ENCODE peak calls at places on chromosomes 1 and 21, in five cellular contexts. One of them, this sample, is unnamed.

GRCh38 chr1:198272492-198272891 is 115.7 kb downstream of the NEK7 start:
- DNase-seq in PC-3: no peak
- DNase-seq in fibroblast of lung: peak; percentile 80
- DNase-seq in HepG2: no peak
- DNase-seq in IMR-90: peak; percentile 62
- DNase-seq in this sample: no peak

GRCh38 chr1:157472302-157472701 is 80.0 kb downstream of the FCRL5 start:
- DNase-seq in IMR-90: no peak
- DNase-seq in PC-3: no peak
- DNase-seq in HepG2: no peak
- DNase-seq in fibroblast of lung: no peak
- DNase-seq in this sample: no peak

GRCh38 chr1:54053745-54054437 is 483 bp downstream of the TCEANC2 start:
- DNase-seq in HepG2: no peak
- DNase-seq in IMR-90: peak; percentile 10
- DNase-seq in fibroblast of lung: no peak
- DNase-seq in PC-3: peak; percentile 18
- DNase-seq in this sample: no peak

GRCh38 chr1:7614576-7615074 is 156.5 kb upstream of the VAMP3 start:
- DNase-seq in PC-3: no peak
- DNase-seq in HepG2: no peak
- DNase-seq in IMR-90: no peak
- DNase-seq in fibroblast of lung: no peak
- DNase-seq in this sample: no peak

GRCh38 chr1:48644950-48645605 is 131.6 kb downstream of the BEND5 start:
- DNase-seq in HepG2: no peak
- DNase-seq in fibroblast of lung: no peak
- DNase-seq in IMR-90: no peak
- DNase-seq in PC-3: no peak
- DNase-seq in this sample: no peak

GRCh38 chr1:229886636-229887035 is 180.4 kb upstream of the GALNT2 start:
- DNase-seq in fibroblast of lung: no peak
- DNase-seq in HepG2: no peak
- DNase-seq in IMR-90: no peak
- DNase-seq in PC-3: no peak
- DNase-seq in this sample: no peak

GRCh38 chr1:3453891-3454810 is at the start of gene ARHGEF16:
- DNase-seq in fibroblast of lung: peak; percentile 12
- DNase-seq in IMR-90: peak; percentile 15
- DNase-seq in PC-3: peak; percentile 91
- DNase-seq in HepG2: peak; percentile 72
- DNase-seq in this sample: no peak

GRCh38 chr1:246760426-246761347 is 36.5 kb downstream of the SCCPDH start:
- DNase-seq in HepG2: no peak
- DNase-seq in fibroblast of lung: no peak
- DNase-seq in PC-3: no peak
- DNase-seq in IMR-90: no peak
- DNase-seq in this sample: no peak

GRCh38 chr1:232952514-232953175 is 2.2 kb downstream of the NTPCR start:
- DNase-seq in IMR-90: peak; percentile 56
- DNase-seq in HepG2: peak; percentile 51
- DNase-seq in fibroblast of lung: peak; percentile 50
- DNase-seq in PC-3: peak; percentile 72
- DNase-seq in this sample: no peak

GRCh38 chr1:235072096-235072495 is 56.5 kb downstream of the TOMM20 start:
- DNase-seq in IMR-90: no peak
- DNase-seq in PC-3: no peak
- DNase-seq in fibroblast of lung: no peak
- DNase-seq in HepG2: no peak
- DNase-seq in this sample: no peak

GRCh38 chr1:235075121-235075954 is 53.3 kb downstream of the TOMM20 start:
- DNase-seq in fibroblast of lung: peak; percentile 97
- DNase-seq in PC-3: peak; percentile 91
- DNase-seq in IMR-90: peak; percentile 97
- DNase-seq in HepG2: peak; percentile 89
- DNase-seq in this sample: no peak

GRCh38 chr1:235073331-235073967 is 55.2 kb downstream of the TOMM20 start:
- DNase-seq in fibroblast of lung: peak; percentile 31
- DNase-seq in IMR-90: no peak
- DNase-seq in PC-3: peak; percentile 95
- DNase-seq in HepG2: peak; percentile 97
- DNase-seq in this sample: no peak

GRCh38 chr1:235074335-235075120 is 54.1 kb downstream of the TOMM20 start:
- DNase-seq in fibroblast of lung: peak; percentile 84
- DNase-seq in IMR-90: peak; percentile 92
- DNase-seq in HepG2: peak; percentile 75
- DNase-seq in PC-3: peak; percentile 73
- DNase-seq in this sample: no peak

DNA sequence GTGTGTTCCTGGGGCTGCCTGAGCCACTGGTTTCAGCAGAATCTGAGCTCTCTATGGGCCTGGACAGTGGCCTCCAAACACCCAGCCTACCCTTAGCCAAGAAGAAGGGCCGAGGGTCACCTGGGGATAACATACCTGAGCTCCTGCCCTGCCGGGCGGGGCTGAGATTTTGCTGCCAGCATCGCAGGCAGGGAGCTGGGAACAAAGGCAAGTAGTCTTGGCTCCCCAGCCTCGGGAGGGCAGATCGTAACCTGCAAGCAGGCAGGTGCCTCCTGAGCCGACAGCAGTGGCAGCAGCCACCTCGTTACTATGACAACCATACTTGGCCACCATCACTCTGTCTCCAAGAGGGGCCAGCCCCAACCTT is 54.7 kb downstream of the TOMM20 start:
- DNase-seq in PC-3: no peak
- DNase-seq in fibroblast of lung: no peak
- DNase-seq in HepG2: no peak
- DNase-seq in IMR-90: no peak
- DNase-seq in this sample: no peak
- H3K36me3 ChIP-seq in PC-3: no peaks in the 10 kb centered on the region
- H3K36me3 ChIP-seq in fibroblast of lung: no peaks in the 10 kb centered on the region
- H3K36me3 ChIP-seq in HepG2: no peaks in the 10 kb centered on the region
- H3K36me3 ChIP-seq in IMR-90: no peaks in the 10 kb centered on the region
- H3K36me3 ChIP-seq in this sample: no peaks in the 10 kb centered on the region

DNA sequence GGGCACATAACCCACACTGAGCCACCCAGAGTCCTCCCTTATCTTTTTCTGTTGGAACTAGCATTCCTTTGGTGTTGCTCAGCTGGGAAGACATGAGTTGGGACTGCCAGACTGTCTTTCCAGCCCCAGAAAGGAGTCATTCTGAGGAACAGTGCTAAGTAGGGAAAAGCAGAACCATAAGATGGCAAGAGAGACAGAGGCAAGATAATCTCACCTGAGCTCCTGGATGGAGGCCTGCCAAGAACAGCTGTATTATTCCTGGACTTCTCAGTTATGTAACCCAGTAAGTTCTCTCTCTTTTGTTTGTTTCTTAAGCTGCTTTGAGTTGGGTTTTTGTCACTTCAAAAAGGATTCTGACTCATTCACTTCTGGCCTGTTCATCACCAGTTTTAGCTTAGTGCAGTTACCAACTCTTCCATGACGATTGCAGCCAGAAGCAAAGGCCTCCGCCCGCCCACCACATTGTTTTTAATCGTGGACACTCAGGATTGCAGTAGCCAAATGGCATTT is 134.4 kb downstream of the OMA1 start:
- DNase-seq in HepG2: no peak
- DNase-seq in PC-3: peak; percentile 9
- DNase-seq in fibroblast of lung: peak; percentile 82
- DNase-seq in IMR-90: peak; percentile 47
- DNase-seq in this sample: no peak
- H3K9ac ChIP-seq in HepG2: no peak overlapping the region
- H3K9ac ChIP-seq in PC-3: no peak overlapping the region
- H3K9ac ChIP-seq in fibroblast of lung: no peak overlapping the region
- H3K9ac ChIP-seq in IMR-90: no peak overlapping the region
- H3K9ac ChIP-seq in this sample: no peak overlapping the region

DNA sequence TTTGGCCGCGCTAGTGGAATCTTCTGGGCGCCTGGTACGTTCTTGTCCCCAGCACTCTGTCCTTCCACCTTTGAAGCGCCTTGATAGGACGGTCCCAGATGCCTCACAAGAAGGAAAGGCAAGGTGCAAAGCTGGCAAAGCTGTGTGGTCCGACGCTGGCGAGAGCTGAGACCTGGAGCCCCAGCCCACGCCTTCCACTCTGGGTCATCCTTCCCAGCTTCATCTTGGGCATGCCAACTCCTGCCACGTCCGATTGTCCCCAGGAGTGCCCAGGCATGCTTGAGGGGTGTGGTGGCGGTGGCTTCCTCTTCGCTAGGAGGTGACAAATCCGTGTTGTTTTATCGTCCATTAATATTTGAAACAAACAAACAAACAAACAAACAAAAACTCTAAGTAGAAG is 123.9 kb upstream of the DPYD start:
- DNase-seq in HepG2: no peak
- DNase-seq in PC-3: no peak
- DNase-seq in fibroblast of lung: no peak
- DNase-seq in IMR-90: no peak
- DNase-seq in this sample: no peak
- H3K4me3 ChIP-seq in HepG2: no peak overlapping the region
- H3K4me3 ChIP-seq in PC-3: no peak overlapping the region
- H3K4me3 ChIP-seq in fibroblast of lung: peak overlapping the region; percentile 80
- H3K4me3 ChIP-seq in IMR-90: peak overlapping the region; percentile 95
- H3K4me3 ChIP-seq in this sample: peak overlapping the region; percentile 75

DNA sequence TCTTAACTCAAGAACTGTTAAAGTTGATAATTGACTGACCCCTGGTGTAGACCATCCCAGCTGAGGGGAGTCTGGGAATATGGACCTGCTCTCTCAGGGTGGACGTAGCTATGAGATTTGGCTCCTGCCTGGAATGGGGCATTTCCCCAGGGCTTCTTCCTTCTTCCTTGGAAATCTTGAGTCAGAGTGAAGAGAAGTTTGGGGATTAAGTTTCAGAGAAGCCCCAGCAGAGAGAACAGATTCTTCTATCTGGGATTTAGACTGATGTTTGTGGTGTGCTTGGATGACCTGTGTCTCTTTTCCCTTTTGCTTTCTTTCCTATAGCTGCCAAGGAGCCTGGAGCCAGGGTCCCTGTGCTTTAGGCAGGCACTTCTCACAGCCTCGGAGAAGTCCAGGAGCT is 13.2 kb downstream of the AKR1A1 start:
- DNase-seq in IMR-90: no peak
- DNase-seq in HepG2: no peak
- DNase-seq in PC-3: no peak
- DNase-seq in fibroblast of lung: no peak
- DNase-seq in this sample: no peak
- H3K36me3 ChIP-seq in IMR-90: peaks cover 39% of the 10 kb centered on the region
- H3K36me3 ChIP-seq in HepG2: peaks cover 70% of the 10 kb centered on the region
- H3K36me3 ChIP-seq in PC-3: peaks cover 27% of the 10 kb centered on the region
- H3K36me3 ChIP-seq in fibroblast of lung: peaks cover 3% of the 10 kb centered on the region
- H3K36me3 ChIP-seq in this sample: peaks cover 67% of the 10 kb centered on the region

GRCh38 chr21:44318489-44319285 is 18.8 kb downstream of the PFKL start:
- DNase-seq in fibroblast of lung: no peak
- DNase-seq in HepG2: no peak
- DNase-seq in IMR-90: no peak
- DNase-seq in PC-3: no peak
- DNase-seq in this sample: no peak

GRCh38 chr21:44315691-44316208 is 15.9 kb downstream of the PFKL start:
- DNase-seq in IMR-90: no peak
- DNase-seq in HepG2: no peak
- DNase-seq in fibroblast of lung: no peak
- DNase-seq in PC-3: no peak
- DNase-seq in this sample: no peak

GRCh38 chr21:44317871-44318270 is 18.0 kb downstream of the PFKL start:
- DNase-seq in fibroblast of lung: no peak
- DNase-seq in PC-3: no peak
- DNase-seq in HepG2: no peak
- DNase-seq in IMR-90: no peak
- DNase-seq in this sample: no peak

GRCh38 chr21:44316277-44316900 is 16.5 kb downstream of the PFKL start:
- DNase-seq in fibroblast of lung: no peak
- DNase-seq in HepG2: no peak
- DNase-seq in PC-3: no peak
- DNase-seq in IMR-90: no peak
- DNase-seq in this sample: no peak

DNA sequence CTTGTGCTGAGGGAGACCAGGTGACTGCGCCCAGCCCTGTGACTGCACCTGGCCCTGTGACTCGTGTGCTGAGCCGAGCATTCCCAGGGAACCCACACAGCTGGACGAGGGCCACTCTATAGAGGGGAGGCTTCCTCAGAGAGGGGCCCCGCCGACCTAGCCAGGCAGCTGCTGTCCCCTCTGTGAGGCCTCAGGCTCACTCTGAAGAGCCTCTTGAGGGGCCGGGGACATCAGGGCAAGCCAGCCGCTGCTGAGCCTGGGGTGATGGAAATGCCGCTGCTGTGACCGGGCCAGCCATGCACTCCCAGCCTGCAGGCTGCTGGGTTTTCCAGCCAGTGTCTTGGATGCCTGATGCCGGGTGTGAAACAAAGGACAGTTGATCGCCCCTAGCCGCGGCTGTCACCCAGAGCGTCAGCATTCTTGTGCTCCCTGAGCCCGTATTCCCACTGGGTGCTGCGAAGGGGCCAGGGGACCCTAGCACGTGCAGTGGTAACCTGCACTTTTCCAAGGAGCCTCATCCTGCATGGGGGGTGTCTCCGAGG is 17.5 kb downstream of the PFKL start:
- DNase-seq in HepG2: no peak
- DNase-seq in fibroblast of lung: no peak
- DNase-seq in PC-3: no peak
- DNase-seq in IMR-90: no peak
- DNase-seq in this sample: no peak
- H3K9ac ChIP-seq in HepG2: no peak overlapping the region
- H3K9ac ChIP-seq in fibroblast of lung: no peak overlapping the region
- H3K9ac ChIP-seq in PC-3: no peak overlapping the region
- H3K9ac ChIP-seq in IMR-90: no peak overlapping the region
- H3K9ac ChIP-seq in this sample: no peak overlapping the region

DNA sequence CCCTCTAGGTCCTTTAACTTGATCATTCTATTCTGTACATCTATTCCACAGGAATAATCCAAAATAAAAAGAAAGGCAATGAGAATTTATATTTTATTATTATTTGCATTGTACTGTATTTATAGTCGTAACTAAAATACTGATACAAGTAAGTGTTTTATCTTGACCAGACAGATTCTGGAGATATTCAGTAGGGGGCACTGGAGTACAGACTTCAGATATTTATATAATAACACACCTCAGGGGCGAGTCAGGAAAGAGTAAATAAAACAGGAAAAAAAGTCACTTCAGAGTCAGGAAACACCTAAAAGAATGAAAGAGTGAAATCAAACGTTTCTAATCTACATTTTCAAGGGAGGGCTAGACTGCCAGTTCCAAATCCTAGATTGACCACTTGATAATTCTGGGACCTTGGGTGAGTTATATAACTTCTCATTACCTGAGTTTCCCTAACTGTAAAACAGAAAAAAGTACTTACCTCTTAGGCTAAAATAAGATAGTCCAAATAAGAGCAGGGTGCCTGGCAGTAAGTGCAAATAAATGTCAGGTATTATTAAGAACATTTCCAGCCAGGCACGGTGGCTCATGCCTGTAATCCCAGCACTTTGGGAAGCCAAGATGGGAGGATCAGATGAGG is 31.1 kb upstream of the MTF1 start:
- DNase-seq in fibroblast of lung: peak; percentile 28
- DNase-seq in HepG2: peak; percentile 75
- DNase-seq in IMR-90: peak; percentile 43
- DNase-seq in PC-3: peak; percentile 72
- DNase-seq in this sample: peak; percentile 1
- H3K4me3 ChIP-seq in fibroblast of lung: no peak overlapping the region
- H3K4me3 ChIP-seq in HepG2: no peak overlapping the region
- H3K4me3 ChIP-seq in IMR-90: no peak overlapping the region
- H3K4me3 ChIP-seq in PC-3: no peak overlapping the region
- H3K4me3 ChIP-seq in this sample: no peak overlapping the region

This sample was measured in SK-N-MC.